ENCODE peak calls at places on chromosomes 3 and 15, in eight cellular contexts. D is omental fat pad, J is left ventricle myocardium inferior, A is fibroblast of mammary gland, Q is B cell, K is cardiac muscle cell, X is endothelial cell, Y is IMR-90. R is an unnamed sample.

GRCh38 chr3:107221856-107222255 is 155.4 kb upstream of the CCDC54 start:
- DNase-seq in D (no peak), J (no peak), A (no peak), Q (no peak), K (no peak), X (no peak), Y (peak), R (no peak)

GRCh38 chr3:131543714-131544113 is 40.9 kb upstream of the MRPL3 start:
- DNase-seq in D (peak), J (peak), A (peak), Q (no peak), K (no peak), X (no peak), Y (peak), R (no peak)

GRCh38 chr3:21954709-21955108 is 203.7 kb upstream of the ZNF385D start:
- DNase-seq in D (no peak), J (no peak), A (peak), Q (no peak), K (no peak), X (no peak), Y (peak), R (no peak)

GRCh38 chr15:31292391-31293020 is 34.1 kb upstream of the KLF13 start:
- DNase-seq in D (peak), J (no peak), A (no peak), Q (peak), K (no peak), X (no peak), Y (no peak), R (no peak)

GRCh38 chr15:69478259-69478687 is 25.7 kb downstream of the RPLP1 start:
- DNase-seq in D (no peak), J (peak), A (peak), Q (no peak), K (peak), X (peak), Y (peak), R (peak)

GRCh38 chr15:88334436-88334835 is 77.9 kb upstream of the NTRK3 start:
- DNase-seq in D (no peak), J (no peak), A (no peak), Q (no peak), K (no peak), X (no peak), Y (peak), R (no peak)

GRCh38 chr15:77335298-77335697 is 84.6 kb downstream of the PEAK1 start:
- DNase-seq in D (no peak), J (peak), A (peak), Q (no peak), K (no peak), X (no peak), Y (peak), R (no peak)

GRCh38 chr15:94412979-94413741 is 181.8 kb downstream of the MCTP2 start:
- DNase-seq in D (no peak), J (no peak), A (peak), Q (peak), K (peak), X (peak), Y (peak), R (no peak)

GRCh38 chr15:48366574-48367312 is 35.5 kb downstream of the DUT start:
- DNase-seq in D (no peak), J (no peak), A (no peak), Q (no peak), K (no peak), X (no peak), Y (no peak), R (no peak)

GRCh38 chr3:42809202-42809601 is at the start of gene ACKR2:
- DNase-seq in D (no peak), J (no peak), A (no peak), Q (no peak), K (no peak), X (no peak), Y (no peak), R (no peak)

GRCh38 chr15:25805006-25805405 is 58.1 kb downstream of the ATP10A start:
- DNase-seq in D (no peak), J (no peak), A (peak), Q (no peak), K (no peak), X (no peak), Y (no peak), R (no peak)

GRCh38 chr15:59306520-59307163 is 66.0 kb downstream of the MYO1E start:
- DNase-seq in D (no peak), J (no peak), A (peak), Q (no peak), K (no peak), X (no peak), Y (peak), R (no peak)

GRCh38 chr15:75061272-75061671 is 37.9 kb downstream of the PPCDC start:
- DNase-seq in D (no peak), J (no peak), A (peak), Q (no peak), K (no peak), X (no peak), Y (peak), R (peak)

GRCh38 chr3:31841515-31841914 is 139.5 kb downstream of the OSBPL10 start:
- DNase-seq in D (no peak), J (no peak), A (no peak), Q (no peak), K (no peak), X (no peak), Y (no peak), R (no peak)

GRCh38 chr15:63945838-63946298 is 100.4 kb downstream of the DAPK2 start:
- DNase-seq in D (no peak), J (no peak), A (no peak), Q (no peak), K (no peak), X (no peak), Y (no peak), R (no peak)

GRCh38 chr3:104596551-104596950 is 770.2 kb upstream of the ALCAM start:
- DNase-seq in D (no peak), J (no peak), A (peak), Q (no peak), K (peak), X (peak), Y (peak), R (peak)

GRCh38 chr15:78130466-78131294 is 565 bp downstream of the CIB2 start:
- DNase-seq in D (peak), J (no peak), A (no peak), Q (peak), K (no peak), X (no peak), Y (no peak), R (peak)

GRCh38 chr15:81304226-81304625 is 19.7 kb downstream of the STARD5 start:
- DNase-seq in D (no peak), J (peak), A (peak), Q (no peak), K (no peak), X (no peak), Y (peak), R (no peak)

GRCh38 chr3:71064976-71065763 is 518.4 kb downstream of the FOXP1 start:
- DNase-seq in D (no peak), J (peak), A (peak), Q (peak), K (peak), X (peak), Y (peak), R (peak)

GRCh38 chr15:72155021-72155621 is 36.9 kb downstream of the SENP8 start:
- DNase-seq in D (peak), J (peak), A (peak), Q (no peak), K (peak), X (no peak), Y (peak), R (no peak)

DNA sequence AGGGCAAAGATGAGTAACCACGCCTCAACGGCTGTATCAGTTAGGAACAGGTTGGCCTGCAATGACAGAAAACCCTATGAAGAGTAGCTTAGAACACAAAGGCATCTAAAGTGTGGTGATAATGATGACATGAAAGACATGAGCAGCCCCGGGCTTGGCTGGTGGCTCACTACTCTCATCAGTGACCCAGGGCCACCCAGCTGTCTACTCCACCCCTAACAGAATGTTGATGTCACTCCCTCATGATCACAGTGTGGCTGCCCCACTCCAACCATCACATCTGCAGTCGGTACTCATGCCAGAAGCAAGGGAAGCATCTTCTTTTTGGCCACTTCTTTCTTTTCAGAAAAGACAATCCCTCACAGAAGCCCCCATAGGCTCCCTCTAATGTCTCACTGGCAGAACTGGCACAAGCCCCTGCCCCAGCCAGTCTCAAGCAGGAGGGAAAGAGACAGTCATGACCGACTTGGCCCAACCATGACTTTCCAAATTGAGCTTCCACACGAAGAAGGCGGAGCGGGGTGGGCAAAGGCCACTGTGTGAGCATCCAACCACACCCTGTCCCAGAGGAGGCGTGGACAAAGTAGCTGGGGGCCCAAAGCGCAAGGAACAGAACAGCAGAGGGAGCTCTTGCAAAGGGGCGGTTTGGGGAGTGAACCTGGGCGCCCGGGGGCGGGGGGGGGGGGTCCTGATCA is 72.0 kb upstream of the IQSEC1 start:
- DNase-seq in D (no peak), J (no peak), A (no peak), Q (peak), K (no peak), X (no peak), Y (no peak), R (no peak)
- TF ChIP-seq CTCF in D (no peak), J (no peak), A (no peak), Q (no peak), K (no peak), X (no peak), Y (no peak), R (no peak)

GRCh38 chr3:39166134-39166710 is 12.8 kb upstream of the CSRNP1 start:
- DNase-seq in D (no peak), J (peak), A (peak), Q (no peak), K (no peak), X (no peak), Y (peak), R (peak)
- TF ChIP-seq CTCF in D (no peak), J (no peak), A (peak), Q (no peak), K (peak), X (no peak), Y (peak), R (no peak)

GRCh38 chr3:49928511-49929017 is 1.0 kb downstream of the MON1A start:
- DNase-seq in D (no peak), J (no peak), A (no peak), Q (no peak), K (no peak), X (no peak), Y (no peak), R (no peak)

GRCh38 chr3:49930922-49931321 is 1.3 kb upstream of the MON1A start:
- DNase-seq in D (no peak), J (no peak), A (no peak), Q (no peak), K (peak), X (peak), Y (no peak), R (peak)

GRCh38 chr3:49930241-49930690 is 655 bp upstream of the MON1A start:
- DNase-seq in D (no peak), J (no peak), A (no peak), Q (no peak), K (no peak), X (no peak), Y (no peak), R (no peak)

GRCh38 chr3:49927798-49928197 is 1.8 kb downstream of the MON1A start:
- DNase-seq in D (no peak), J (no peak), A (no peak), Q (no peak), K (no peak), X (no peak), Y (no peak), R (no peak)

DNA sequence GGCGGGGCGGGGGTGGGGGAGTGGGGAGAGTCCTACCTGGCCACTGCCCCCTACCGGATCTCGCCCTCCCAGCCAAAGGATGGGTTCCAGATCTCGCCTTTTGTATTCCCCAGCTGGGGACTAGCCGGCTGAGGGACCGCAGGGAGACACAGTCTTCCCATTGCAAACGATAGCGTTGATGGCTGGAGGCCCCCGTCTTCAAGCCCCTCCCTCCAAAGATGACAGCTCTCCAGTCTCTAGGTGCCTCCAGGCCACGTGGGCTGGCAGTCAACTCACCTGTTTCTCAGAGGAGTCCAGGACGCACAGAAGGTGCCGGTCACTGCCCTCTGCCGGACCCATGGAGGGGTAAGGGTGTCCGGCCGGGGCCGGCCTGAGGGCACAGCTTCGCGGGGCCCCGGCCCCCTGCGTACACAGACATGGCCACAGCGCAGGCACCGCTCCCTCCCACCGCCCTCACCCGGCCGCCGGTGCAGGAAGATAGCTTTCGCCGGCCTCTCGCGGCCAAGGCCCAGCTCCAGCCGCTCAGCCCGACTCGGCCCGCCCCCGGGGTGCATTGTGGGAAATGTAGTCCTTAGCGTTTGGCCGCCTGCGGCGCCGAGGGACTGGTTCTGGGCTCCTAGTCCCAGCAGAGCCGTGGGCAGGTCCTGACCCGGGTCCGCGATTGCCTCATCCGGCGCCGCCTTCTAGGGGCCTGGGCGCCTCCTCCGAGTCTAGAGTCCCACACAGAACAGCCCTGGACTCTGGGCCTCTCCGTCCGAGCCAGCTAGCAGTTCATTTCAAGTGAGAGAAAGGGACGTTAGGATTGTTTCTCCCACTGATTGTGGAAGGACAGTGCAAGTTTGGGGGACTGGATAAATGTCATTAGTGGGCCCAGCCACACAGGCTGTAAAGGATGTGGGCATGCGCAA is at the start of gene MON1A:
- DNase-seq in D (peak), J (peak), A (peak), Q (peak), K (peak), X (peak), Y (peak), R (peak)
- TF ChIP-seq CTCF in D (no peak), J (peak), A (peak), Q (peak), K (peak), X (peak), Y (peak), R (peak)

GRCh38 chr15:33766329-33766728 is 202.0 kb upstream of the CHRM5 start:
- DNase-seq in D (no peak), J (no peak), A (peak), Q (no peak), K (no peak), X (no peak), Y (no peak), R (no peak)
- TF ChIP-seq CTCF in D (no peak), J (no peak), A (peak), Q (no peak), K (no peak), X (no peak), Y (peak), R (no peak)

DNA sequence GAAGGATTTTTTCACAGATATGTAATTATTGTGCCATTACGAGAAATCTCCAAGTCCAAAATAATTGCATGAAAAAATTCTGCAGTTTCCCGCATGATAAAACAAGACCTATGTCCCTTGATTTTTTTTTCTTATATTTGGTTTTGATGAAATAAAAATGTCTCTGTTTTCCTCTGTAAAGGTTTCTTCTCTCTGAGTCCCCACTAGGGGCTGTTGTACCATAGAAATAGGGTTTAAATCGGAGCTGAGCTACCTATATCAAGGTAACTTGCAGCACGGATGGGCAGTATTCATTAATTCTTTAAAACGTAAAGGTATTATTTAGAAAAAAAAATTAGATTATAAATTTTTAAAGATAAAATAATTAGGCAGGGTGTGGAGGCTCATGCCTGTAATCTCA is 66.6 kb upstream of the IGF1R start:
- DNase-seq in D (no peak), J (no peak), A (no peak), Q (no peak), K (peak), X (no peak), Y (no peak), R (no peak)
- TF ChIP-seq CTCF in D (no peak), J (peak), A (no peak), Q (no peak), K (peak), X (no peak), Y (no peak), R (no peak)

GRCh38 chr3:167380004-167380689 is at the start of gene ZBBX:
- DNase-seq in D (peak), J (peak), A (peak), Q (peak), K (peak), X (peak), Y (peak), R (peak)

DNA sequence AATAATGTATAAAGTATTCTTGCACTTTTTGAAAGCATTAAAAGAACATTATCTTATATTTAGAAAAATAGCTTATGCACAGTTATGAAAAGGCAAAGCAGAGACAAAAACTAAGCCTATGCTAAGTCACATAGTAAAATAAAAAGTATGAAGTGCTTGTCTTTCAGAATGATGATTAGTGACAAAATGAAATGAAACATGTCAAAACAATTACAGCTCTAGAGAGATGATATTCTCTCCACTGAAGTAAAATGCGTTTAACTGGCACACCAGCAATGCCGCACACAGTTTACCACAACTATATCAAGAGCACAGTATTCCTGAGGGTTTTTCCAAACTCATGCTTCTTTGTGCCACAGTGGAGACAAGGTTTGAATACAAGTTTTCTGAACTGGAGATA is 2.0 kb upstream of the ZBBX start:
- DNase-seq in D (no peak), J (no peak), A (no peak), Q (no peak), K (no peak), X (no peak), Y (no peak), R (no peak)
- TF ChIP-seq CTCF in D (no peak), J (no peak), A (no peak), Q (no peak), K (no peak), X (no peak), Y (no peak), R (no peak)

GRCh38 chr3:167406876-167407492 is 26.9 kb upstream of the ZBBX start:
- DNase-seq in D (no peak), J (no peak), A (peak), Q (no peak), K (peak), X (peak), Y (peak), R (peak)
- TF ChIP-seq CTCF in D (no peak), J (peak), A (peak), Q (peak), K (peak), X (no peak), Y (peak), R (peak)

GRCh38 chr3:9109570-9109914 is 139.9 kb downstream of the SRGAP3 start:
- DNase-seq in D (no peak), J (no peak), A (no peak), Q (no peak), K (no peak), X (no peak), Y (no peak), R (no peak)

GRCh38 chr3:9113040-9113439 is 136.4 kb downstream of the SRGAP3 start:
- DNase-seq in D (no peak), J (no peak), A (no peak), Q (no peak), K (no peak), X (no peak), Y (no peak), R (no peak)

GRCh38 chr3:9110316-9110715 is 139.1 kb downstream of the SRGAP3 start:
- DNase-seq in D (no peak), J (no peak), A (no peak), Q (no peak), K (no peak), X (no peak), Y (no peak), R (no peak)

GRCh38 chr3:9110802-9111201 is 138.6 kb downstream of the SRGAP3 start:
- DNase-seq in D (no peak), J (no peak), A (no peak), Q (no peak), K (no peak), X (no peak), Y (no peak), R (no peak)

GRCh38 chr3:9111349-9112265 is 137.8 kb downstream of the SRGAP3 start:
- DNase-seq in D (no peak), J (peak), A (peak), Q (no peak), K (no peak), X (peak), Y (peak), R (peak)
- TF ChIP-seq CTCF in D (no peak), J (peak), A (peak), Q (no peak), K (peak), X (no peak), Y (no peak), R (no peak)

DNA sequence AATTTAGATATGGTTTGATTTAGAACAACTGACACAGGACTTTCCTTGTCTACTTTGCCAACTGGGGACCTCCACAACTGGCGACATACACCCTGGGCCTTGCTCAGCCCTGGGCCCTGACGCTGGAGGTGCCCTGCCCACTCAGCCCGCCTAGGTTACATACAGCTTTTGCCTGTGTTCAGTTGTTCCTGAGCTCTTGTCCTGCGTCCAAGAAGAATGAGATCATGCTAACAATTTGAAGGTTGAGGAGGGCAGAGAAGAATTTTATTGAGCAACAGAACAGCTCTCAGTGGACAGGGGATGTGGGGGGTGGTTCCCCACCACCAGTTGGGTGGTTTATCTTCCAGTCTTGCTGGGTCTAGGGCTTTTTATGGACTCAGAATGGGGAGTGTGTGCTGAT is 67.9 kb downstream of the IQCH start:
- DNase-seq in D (no peak), J (no peak), A (peak), Q (no peak), K (no peak), X (no peak), Y (peak), R (no peak)
- TF ChIP-seq CTCF in D (no peak), J (no peak), A (no peak), Q (no peak), K (no peak), X (no peak), Y (no peak), R (no peak)

GRCh38 chr3:6394944-6395343 is 466.0 kb upstream of the GRM7 start:
- DNase-seq in D (no peak), J (no peak), A (no peak), Q (no peak), K (no peak), X (no peak), Y (no peak), R (no peak)

DNA sequence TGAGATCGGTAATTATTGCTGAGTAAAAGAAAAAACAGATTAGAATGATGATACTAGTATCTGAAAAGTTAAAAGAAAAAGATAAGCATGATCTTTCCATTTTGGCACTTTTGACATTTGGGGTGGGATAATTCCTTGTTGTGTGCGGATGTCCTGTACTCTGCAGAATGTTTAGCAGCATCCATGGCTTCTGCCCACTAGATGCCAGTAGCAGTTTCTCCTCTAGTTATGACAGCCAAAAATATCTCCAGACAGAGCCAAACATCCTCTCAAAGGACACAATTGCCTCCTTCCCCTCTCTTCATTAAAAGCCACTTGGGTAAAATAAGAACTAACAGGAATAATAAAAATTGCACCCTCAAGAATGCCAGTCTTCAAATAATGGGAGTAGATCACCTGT is 468.8 kb upstream of the GRM7 start:
- DNase-seq in D (no peak), J (no peak), A (no peak), Q (no peak), K (peak), X (no peak), Y (no peak), R (no peak)
- TF ChIP-seq CTCF in D (no peak), J (peak), A (no peak), Q (no peak), K (no peak), X (no peak), Y (no peak), R (no peak)